ENCODE peak calls at places on chromosome 2, in six cellular contexts. One of them, this sample, is unnamed.

GRCh38 chr2:224709276-224709675 is 6.9 kb downstream of the CCDC195 start:
- DNase-seq in fibroblast of lung: no peak
- DNase-seq in left lung: no peak
- DNase-seq in right lobe of liver: no peak
- DNase-seq in lower lobe of right lung: no peak
- DNase-seq in pancreas: no peak
- DNase-seq in this sample: no peak

GRCh38 chr2:181904022-181904632 is 12.6 kb downstream of the ITPRID2 start:
- DNase-seq in lower lobe of right lung: no peak
- DNase-seq in right lobe of liver: no peak
- DNase-seq in left lung: no peak
- DNase-seq in fibroblast of lung: peak; percentile 39
- DNase-seq in pancreas: no peak
- DNase-seq in this sample: no peak

GRCh38 chr2:42074661-42075060 is 26.8 kb downstream of the PKDCC start:
- DNase-seq in fibroblast of lung: no peak
- DNase-seq in left lung: no peak
- DNase-seq in lower lobe of right lung: no peak
- DNase-seq in right lobe of liver: no peak
- DNase-seq in pancreas: no peak
- DNase-seq in this sample: peak; percentile 48

GRCh38 chr2:237109421-237109820 is 23.7 kb downstream of the COPS8 start:
- DNase-seq in fibroblast of lung: no peak
- DNase-seq in left lung: no peak
- DNase-seq in lower lobe of right lung: no peak
- DNase-seq in pancreas: no peak
- DNase-seq in right lobe of liver: no peak
- DNase-seq in this sample: no peak

GRCh38 chr2:175007510-175007909 is 2.3 kb upstream of the CHN1 start:
- DNase-seq in lower lobe of right lung: no peak
- DNase-seq in right lobe of liver: no peak
- DNase-seq in fibroblast of lung: no peak
- DNase-seq in left lung: no peak
- DNase-seq in pancreas: no peak
- DNase-seq in this sample: no peak

GRCh38 chr2:190214434-190215194 is 105.0 kb downstream of the HIBCH start:
- DNase-seq in fibroblast of lung: peak; percentile 77
- DNase-seq in right lobe of liver: no peak
- DNase-seq in pancreas: no peak
- DNase-seq in left lung: no peak
- DNase-seq in lower lobe of right lung: no peak
- DNase-seq in this sample: no peak

GRCh38 chr2:233846387-233847247 is 7.7 kb downstream of the HJURP start:
- DNase-seq in right lobe of liver: no peak
- DNase-seq in pancreas: no peak
- DNase-seq in fibroblast of lung: no peak
- DNase-seq in lower lobe of right lung: no peak
- DNase-seq in left lung: no peak
- DNase-seq in this sample: peak; percentile 71

GRCh38 chr2:51247252-51247651 is 215.3 kb upstream of the NRXN1 start:
- DNase-seq in left lung: no peak
- DNase-seq in fibroblast of lung: peak; percentile 35
- DNase-seq in lower lobe of right lung: no peak
- DNase-seq in right lobe of liver: no peak
- DNase-seq in pancreas: no peak
- DNase-seq in this sample: no peak

GRCh38 chr2:62568983-62569837 is 63.2 kb upstream of the TMEM17 start:
- DNase-seq in right lobe of liver: peak; percentile 52
- DNase-seq in lower lobe of right lung: no peak
- DNase-seq in pancreas: no peak
- DNase-seq in fibroblast of lung: peak; percentile 32
- DNase-seq in left lung: no peak
- DNase-seq in this sample: no peak

GRCh38 chr2:172086349-172087190 is 1.3 kb downstream of the DLX1 start:
- DNase-seq in fibroblast of lung: no peak
- DNase-seq in pancreas: no peak
- DNase-seq in left lung: no peak
- DNase-seq in lower lobe of right lung: no peak
- DNase-seq in right lobe of liver: no peak
- DNase-seq in this sample: no peak

GRCh38 chr2:230666446-230666845 is 46.2 kb upstream of the CAB39 start:
- DNase-seq in right lobe of liver: no peak
- DNase-seq in fibroblast of lung: no peak
- DNase-seq in left lung: no peak
- DNase-seq in pancreas: no peak
- DNase-seq in lower lobe of right lung: no peak
- DNase-seq in this sample: no peak
- H3K4me3 ChIP-seq in right lobe of liver: no peak overlapping the region
- H3K4me3 ChIP-seq in fibroblast of lung: no peak overlapping the region
- H3K4me3 ChIP-seq in left lung: no peak overlapping the region
- H3K4me3 ChIP-seq in pancreas: no peak overlapping the region
- H3K4me3 ChIP-seq in lower lobe of right lung: no peak overlapping the region
- H3K4me3 ChIP-seq in this sample: no peak overlapping the region

GRCh38 chr2:54640834-54641540 is 82.5 kb upstream of the EML6 start:
- DNase-seq in pancreas: no peak
- DNase-seq in right lobe of liver: no peak
- DNase-seq in fibroblast of lung: no peak
- DNase-seq in left lung: no peak
- DNase-seq in lower lobe of right lung: no peak
- DNase-seq in this sample: no peak
- H3K36me3 ChIP-seq in pancreas: peaks cover 35% of the 10 kb centered on the region
- H3K36me3 ChIP-seq in right lobe of liver: peaks cover 47% of the 10 kb centered on the region
- H3K36me3 ChIP-seq in fibroblast of lung: peaks cover 17% of the 10 kb centered on the region
- H3K36me3 ChIP-seq in left lung: no peaks in the 10 kb centered on the region
- H3K36me3 ChIP-seq in lower lobe of right lung: peaks cover 97% of the 10 kb centered on the region
- H3K36me3 ChIP-seq in this sample: peaks cover 41% of the 10 kb centered on the region

DNA sequence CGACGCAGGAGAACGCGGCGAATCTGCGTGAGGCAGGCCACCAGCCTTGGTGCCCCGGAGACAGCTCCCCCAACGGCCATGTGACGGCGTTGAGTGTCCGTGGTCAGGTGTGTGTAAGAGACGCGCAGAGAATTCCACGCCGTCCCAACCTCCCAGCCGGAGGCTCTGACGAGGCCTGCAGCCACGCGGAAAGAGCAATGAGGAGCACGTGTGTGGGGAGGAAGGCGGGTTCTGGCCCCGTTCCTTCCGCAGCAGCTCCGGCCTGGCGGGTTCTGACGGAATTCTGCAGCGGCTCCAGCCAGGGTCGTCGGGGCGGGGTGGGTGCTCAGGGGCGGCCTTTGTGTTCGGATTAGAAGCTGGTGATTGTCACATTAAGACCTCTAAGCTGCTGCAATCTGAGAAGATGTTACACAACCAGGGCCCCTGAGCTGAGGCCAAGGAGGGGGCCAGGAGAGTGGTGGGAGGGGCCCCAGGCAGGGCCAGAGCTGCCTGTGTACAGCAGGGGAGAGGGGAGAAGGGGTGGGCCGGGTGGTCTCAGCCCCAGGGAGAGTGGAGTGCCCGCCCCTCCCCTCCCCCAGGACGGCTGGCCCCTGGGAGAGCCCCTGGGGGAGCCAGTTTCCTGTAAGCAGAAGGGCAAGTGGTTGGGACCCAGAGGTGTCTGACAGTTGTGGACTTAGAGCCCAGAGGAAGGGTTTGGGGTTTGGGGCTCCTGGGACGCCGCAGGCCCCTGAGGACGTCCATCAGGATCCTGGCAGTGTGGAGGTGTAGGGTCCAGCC is 5.1 kb upstream of the GAL3ST2 start:
- DNase-seq in fibroblast of lung: peak; percentile 24
- DNase-seq in pancreas: no peak
- DNase-seq in left lung: no peak
- DNase-seq in right lobe of liver: peak; percentile 44
- DNase-seq in lower lobe of right lung: peak; percentile 52
- DNase-seq in this sample: peak; percentile 13
- H3K4me1 ChIP-seq in fibroblast of lung: peaks cover 6% of the 10 kb centered on the region
- H3K4me1 ChIP-seq in pancreas: no peaks in the 10 kb centered on the region
- H3K4me1 ChIP-seq in left lung: peaks cover 7% of the 10 kb centered on the region
- H3K4me1 ChIP-seq in right lobe of liver: peaks cover 28% of the 10 kb centered on the region
- H3K4me1 ChIP-seq in lower lobe of right lung: peaks cover 5% of the 10 kb centered on the region
- H3K4me1 ChIP-seq in this sample: peaks cover 12% of the 10 kb centered on the region

DNA sequence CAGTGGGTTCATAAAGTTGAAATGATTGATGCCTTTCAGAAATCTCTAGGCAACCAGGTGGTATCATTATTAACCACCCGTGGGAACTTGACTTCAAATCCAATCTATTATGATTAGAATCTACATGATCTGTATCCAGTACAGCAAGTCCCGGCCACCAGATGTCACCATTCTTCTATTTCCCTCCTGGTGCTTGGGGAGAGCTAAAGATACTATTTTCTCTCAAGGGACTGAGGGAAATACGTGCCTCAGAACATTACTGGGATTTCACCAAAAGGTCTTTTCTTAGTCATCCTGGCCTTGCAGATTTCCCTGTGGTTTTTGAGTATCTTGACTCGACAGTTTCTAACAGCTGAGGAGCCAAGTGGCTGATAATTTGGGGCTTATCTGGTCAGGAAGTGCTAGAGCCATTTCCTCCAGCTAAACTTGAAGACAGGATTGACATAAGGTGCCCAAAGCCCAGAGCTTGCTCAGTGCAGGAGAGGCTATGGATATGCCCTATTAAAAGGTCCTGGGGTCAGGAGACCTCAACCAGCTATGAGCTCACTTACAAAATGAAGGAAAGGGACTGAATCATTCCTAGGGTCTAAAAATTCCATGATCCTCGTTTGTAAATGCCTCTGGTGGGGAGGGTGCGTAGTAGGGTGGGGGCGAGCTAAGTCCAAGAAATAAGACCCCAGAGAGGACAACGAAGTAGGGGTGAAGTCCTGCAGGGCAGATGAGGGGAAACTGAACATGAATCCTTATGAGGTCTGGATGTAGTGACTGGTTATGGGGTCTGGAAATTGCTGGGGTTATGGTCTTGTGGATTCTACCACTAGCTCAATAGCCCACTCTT is 135.4 kb upstream of the MGAT5 start:
- DNase-seq in lower lobe of right lung: peak; percentile 83
- DNase-seq in left lung: no peak
- DNase-seq in fibroblast of lung: peak; percentile 97
- DNase-seq in pancreas: peak; percentile 78
- DNase-seq in right lobe of liver: peak; percentile 87
- DNase-seq in this sample: peak; percentile 70
- H3K4me3 ChIP-seq in lower lobe of right lung: no peak overlapping the region
- H3K4me3 ChIP-seq in left lung: no peak overlapping the region
- H3K4me3 ChIP-seq in fibroblast of lung: peak overlapping the region; percentile 95
- H3K4me3 ChIP-seq in pancreas: no peak overlapping the region
- H3K4me3 ChIP-seq in right lobe of liver: no peak overlapping the region
- H3K4me3 ChIP-seq in this sample: peak overlapping the region; percentile 70

GRCh38 chr2:112656679-112657078 is 10.9 kb downstream of the SLC20A1 start:
- DNase-seq in left lung: no peak
- DNase-seq in lower lobe of right lung: no peak
- DNase-seq in fibroblast of lung: no peak
- DNase-seq in right lobe of liver: no peak
- DNase-seq in pancreas: no peak
- DNase-seq in this sample: no peak
- H3K36me3 ChIP-seq in left lung: peaks cover 4% of the 10 kb centered on the region
- H3K36me3 ChIP-seq in lower lobe of right lung: peaks cover 100% of the 10 kb centered on the region
- H3K36me3 ChIP-seq in fibroblast of lung: peaks cover 14% of the 10 kb centered on the region
- H3K36me3 ChIP-seq in right lobe of liver: peaks cover 47% of the 10 kb centered on the region
- H3K36me3 ChIP-seq in pancreas: peaks cover 28% of the 10 kb centered on the region
- H3K36me3 ChIP-seq in this sample: peaks cover 74% of the 10 kb centered on the region

This sample was measured in BE2C.